ENCODE peak calls at places on chromosomes 4 and X, in nine cellular contexts. I is tibial artery, Q is upper lobe of right lung, T is ascending aorta, H is PC-3, V is mammary epithelial cell, J is NT2/D1, O is heart left ventricle, M is colonic mucosa. G is an unnamed sample. For H3K36me3 and H3K4me1, the result is how much of the 10 kb centered on the place peaks cover.

GRCh38 chr4:25113915-25114904 is 46.0 kb downstream of the SEPSECS start:
- DNase-seq in M (no peak), I (no peak), T (no peak), J (no peak), O (no peak), V (peak), Q (no peak), H (peak), G (no peak)

GRCh38 chr4:138090145-138090917 is 151.8 kb downstream of the SLC7A11 start:
- DNase-seq in J (no peak), Q (no peak), H (peak), M (peak), I (no peak), O (peak), V (peak), T (no peak), G (peak)

GRCh38 chrX:39762266-39762841 is 335.4 kb downstream of the BCOR start:
- DNase-seq in J (no peak), M (no peak), T (no peak), H (no peak), O (no peak), V (peak), I (no peak), Q (no peak), G (peak)

GRCh38 chr4:35151816-35152572 is 1092.3 kb downstream of the ARAP2 start:
- DNase-seq in J (peak), M (no peak), H (peak), V (no peak), T (no peak), O (no peak), Q (no peak), I (no peak), G (peak)

GRCh38 chr4:20253799-20254409 is 2.2 kb downstream of the SLIT2 start:
- DNase-seq in O (peak), Q (peak), J (no peak), V (no peak), M (no peak), T (no peak), H (peak), I (peak), G (peak)

GRCh38 chr4:168917150-168917779 is 92.8 kb downstream of the CBR4 start:
- DNase-seq in O (no peak), J (peak), I (no peak), Q (no peak), T (no peak), H (peak), V (no peak), M (no peak), G (no peak)

GRCh38 chrX:72394518-72395163 is 88.9 kb upstream of the CITED1 start:
- DNase-seq in T (no peak), V (no peak), Q (no peak), M (no peak), I (peak), J (no peak), H (peak), O (no peak), G (peak)

GRCh38 chr4:28690890-28691289 is 1830.2 kb downstream of the STIM2 start:
- DNase-seq in V (no peak), O (no peak), J (no peak), I (no peak), H (no peak), M (no peak), T (no peak), Q (no peak), G (no peak)

GRCh38 chrX:104284407-104285000 is 29.8 kb upstream of the ESX1 start:
- DNase-seq in Q (no peak), V (peak), J (no peak), H (no peak), I (no peak), M (no peak), T (no peak), O (no peak), G (no peak)

GRCh38 chr4:1321946-1322650 is 24.9 kb upstream of the UVSSA start:
- DNase-seq in V (no peak), J (no peak), T (no peak), O (peak), I (no peak), Q (no peak), M (no peak), H (no peak), G (no peak)

GRCh38 chr4:1318488-1319213 is 28.4 kb upstream of the UVSSA start:
- DNase-seq in V (no peak), J (no peak), I (no peak), M (no peak), Q (peak), T (no peak), H (no peak), O (no peak), G (peak)

GRCh38 chr4:1323280-1323634 is 23.8 kb upstream of the UVSSA start:
- DNase-seq in O (no peak), Q (no peak), M (no peak), J (no peak), T (no peak), V (no peak), H (no peak), I (no peak), G (no peak)

GRCh38 chr4:1323635-1324442 is 23.2 kb upstream of the UVSSA start:
- DNase-seq in H (peak), M (no peak), J (no peak), Q (peak), I (no peak), V (peak), O (peak), T (no peak), G (no peak)

DNA sequence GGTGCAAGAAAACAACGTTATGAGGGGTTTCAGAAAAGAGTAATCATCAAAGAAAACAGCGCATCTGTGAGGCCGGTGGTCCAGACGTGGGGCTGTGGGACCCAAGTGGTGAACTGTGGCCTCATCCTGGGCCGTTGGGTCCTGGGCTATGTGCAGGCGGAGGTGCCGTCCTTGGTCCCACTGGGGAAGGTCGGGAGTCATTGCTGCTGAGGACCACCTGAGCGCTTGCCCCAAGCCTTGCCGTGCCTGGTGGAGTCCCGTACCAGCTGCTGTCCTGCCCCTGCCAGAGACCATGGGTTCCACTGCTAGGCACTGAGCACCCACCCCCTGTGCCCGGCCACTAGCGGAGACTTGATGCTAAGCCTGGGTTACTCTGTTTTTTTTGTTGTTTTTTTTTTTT is 25.5 kb upstream of the UVSSA start:
- DNase-seq in M (no peak), O (peak), H (no peak), J (no peak), T (no peak), V (no peak), Q (no peak), I (no peak), G (no peak)
- H3K4me3 ChIP-seq in M (no peak), O (no peak), H (no peak), J (no peak), T (no peak), V (no peak), Q (no peak), I (no peak), G (no peak)

DNA sequence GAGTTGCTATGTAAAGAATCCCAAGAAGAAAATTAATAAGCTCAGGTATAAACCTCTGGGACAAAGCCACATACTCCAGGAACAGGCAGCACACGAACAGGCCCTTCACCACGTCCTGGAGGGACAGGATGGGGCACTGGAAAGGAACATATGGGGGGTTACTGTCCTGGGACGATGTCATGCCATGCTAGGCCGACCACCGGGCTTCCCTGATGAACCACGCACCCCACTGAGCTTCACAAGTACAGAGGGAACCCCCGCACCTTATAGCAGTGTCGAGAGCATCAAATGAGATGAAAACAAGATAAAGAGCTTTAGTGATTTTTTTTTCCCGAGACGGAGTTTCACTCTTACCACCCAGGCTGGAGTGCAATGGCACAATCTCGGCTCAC is 19.1 kb downstream of the NOP14 start:
- DNase-seq in M (no peak), J (no peak), T (no peak), I (no peak), V (no peak), H (no peak), Q (no peak), O (no peak), G (peak)
- H3K36me3 ChIP-seq in M (under half), J (half or more), T (half or more), I (half or more), V (under half), H (under half), Q (half or more), O (half or more), G (half or more)

DNA sequence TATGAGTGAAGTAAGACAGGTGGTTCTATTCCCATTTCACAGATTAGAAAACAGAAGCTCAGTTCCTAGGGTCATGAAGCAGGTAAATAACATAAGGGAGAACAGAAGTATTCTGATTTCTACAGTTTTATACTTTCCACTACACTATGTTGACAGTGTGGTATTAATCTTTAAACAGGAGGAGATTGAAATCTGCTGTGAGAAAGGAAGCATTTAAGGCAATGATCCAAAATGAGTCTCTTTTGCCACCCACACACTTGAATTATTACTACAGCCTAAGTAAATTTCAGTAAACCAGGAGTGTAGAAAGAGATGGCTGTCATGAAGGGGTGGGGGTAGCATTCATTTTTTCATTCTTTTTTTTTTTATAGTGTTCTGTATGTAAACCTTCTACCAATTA is 893.0 kb downstream of the C4orf33 start:
- DNase-seq in M (no peak), T (no peak), Q (no peak), J (no peak), I (no peak), O (no peak), H (no peak), V (no peak), G (no peak)
- H3K4me1 ChIP-seq in M (under half), T (under half), Q (under half), J (under half), I (under half), O (under half), H (under half), V (under half), G (under half)

GRCh38 chrX:154019633-154020499 is at the start of gene IRAK1:
- DNase-seq in O (peak), I (peak), V (peak), M (peak), Q (peak), J (no peak), T (no peak), H (peak), G (peak)
- H3K4me3 ChIP-seq in O (peak), I (peak), V (peak), M (peak), Q (peak), J (peak), T (peak), H (peak), G (peak)